ENCODE peak calls at places on chromosomes 4 and X, in five cellular contexts. T is Karpas-422, O is substantia nigra, D is body of pancreas, P is endothelial cell of umbilical vein. L is an unnamed sample.

GRCh38 chr4:170672571-170672970 is 582.8 kb upstream of the AADAT start:
- DNase-seq in O (no peak), T (no peak), P (peak), D (no peak), L (no peak)

GRCh38 chrX:53262918-53263394 is 18.4 kb downstream of the IQSEC2 start:
- DNase-seq in P (peak), D (no peak), O (no peak), T (no peak), L (no peak)

GRCh38 chr4:81369898-81370297 is 101.8 kb downstream of the RASGEF1B start:
- DNase-seq in D (no peak), P (no peak), T (no peak), O (no peak), L (peak)

GRCh38 chrX:6813836-6814370 is 279.0 kb upstream of the VCX3A start:
- DNase-seq in T (peak), O (no peak), D (no peak), P (no peak), L (no peak)

GRCh38 chrX:119399772-119400101 is 601 bp downstream of the SLC25A43 start:
- DNase-seq in D (no peak), P (peak), O (no peak), T (no peak), L (no peak)

GRCh38 chr4:41632481-41633073 is 94.6 kb downstream of the LIMCH1 start:
- DNase-seq in T (no peak), P (no peak), D (no peak), O (no peak), L (no peak)

GRCh38 chr4:74474345-74475099 is 29.6 kb downstream of the AREG start:
- DNase-seq in O (no peak), T (no peak), D (peak), P (peak), L (peak)

GRCh38 chrX:69396916-69397315 is 107.2 kb upstream of the NALF2 start:
- DNase-seq in P (no peak), D (no peak), T (no peak), O (no peak), L (no peak)

GRCh38 chr4:18227880-18228279 is 206.3 kb upstream of the LCORL start:
- DNase-seq in T (no peak), P (no peak), O (no peak), D (no peak), L (no peak)

GRCh38 chrX:41481264-41482109 is 34.3 kb downstream of the NYX start:
- DNase-seq in T (peak), P (peak), D (no peak), O (no peak), L (no peak)

GRCh38 chrX:121122332-121122731 is 74.9 kb downstream of the GLUD2 start:
- DNase-seq in O (no peak), P (no peak), D (no peak), T (no peak), L (no peak)

GRCh38 chr4:2322801-2323200 is 60.9 kb upstream of the MXD4 start:
- DNase-seq in D (no peak), O (no peak), P (no peak), T (no peak), L (no peak)

GRCh38 chrX:97909245-97909644 is 1025.5 kb downstream of the RPA4 start:
- DNase-seq in P (no peak), O (no peak), T (peak), D (no peak), L (no peak)

GRCh38 chr4:38902695-38903094 is 35.1 kb downstream of the FAM114A1 start:
- DNase-seq in P (peak), O (no peak), T (peak), D (no peak), L (peak)

GRCh38 chrX:53281321-53281822 is at the start of gene IQSEC2:
- DNase-seq in O (peak), D (peak), P (peak), T (no peak), L (peak)

GRCh38 chrX:50863471-50863870 is 47.1 kb upstream of the BMP15 start:
- DNase-seq in D (no peak), O (no peak), T (no peak), P (no peak), L (peak)

GRCh38 chr4:174505012-174505411 is 17.3 kb downstream of the HPGD start:
- DNase-seq in D (no peak), O (no peak), P (no peak), T (no peak), L (peak)

GRCh38 chr4:137980641-137981040 is 261.5 kb downstream of the SLC7A11 start:
- DNase-seq in T (no peak), O (no peak), P (no peak), D (no peak), L (no peak)

GRCh38 chr4:144809056-144809640 is 163.2 kb downstream of the HHIP start:
- DNase-seq in D (no peak), T (no peak), P (no peak), O (no peak), L (no peak)

GRCh38 chr4:179095585-179096228 is 1653.5 kb upstream of the AGA start:
- DNase-seq in D (no peak), O (no peak), P (no peak), T (no peak), L (no peak)

GRCh38 chrX:13077168-13077567 is 32.7 kb upstream of the FAM9C start:
- DNase-seq in P (peak), D (no peak), T (no peak), O (no peak), L (no peak)

GRCh38 chr4:79024371-79024770 is 85.1 kb upstream of the PAQR3 start:
- DNase-seq in T (no peak), P (no peak), D (no peak), O (no peak), L (no peak)

GRCh38 chr4:71772592-71772991 is 11.3 kb downstream of the GC start:
- DNase-seq in P (no peak), D (no peak), T (peak), O (no peak), L (no peak)

GRCh38 chrX:155028192-155028591 is 1.5 kb downstream of the FUNDC2 start:
- DNase-seq in P (peak), D (no peak), O (no peak), T (peak), L (peak)

GRCh38 chrX:75522565-75523411 is at the start of gene ZDHHC15:
- DNase-seq in D (peak), T (no peak), P (peak), O (peak), L (no peak)

GRCh38 chr4:38210396-38211114 is 250.4 kb downstream of the PTTG2 start:
- DNase-seq in D (no peak), T (no peak), O (no peak), P (peak), L (no peak)

GRCh38 chr4:184268574-184269160 is 51.0 kb upstream of the ENPP6 start:
- DNase-seq in D (no peak), P (peak), O (no peak), T (peak), L (no peak)

GRCh38 chr4:38503689-38504395 is 160.2 kb upstream of the KLF3 start:
- DNase-seq in O (no peak), D (no peak), T (peak), P (no peak), L (no peak)

GRCh38 chr4:152036626-152037025 is 275.8 kb upstream of the GATB start:
- DNase-seq in D (no peak), O (no peak), P (no peak), T (no peak), L (no peak)

GRCh38 chrX:53321216-53321942 is 40.0 kb upstream of the IQSEC2 start:
- DNase-seq in O (peak), P (no peak), D (peak), T (no peak), L (no peak)

GRCh38 chr4:139924782-139925181 is 229.2 kb downstream of the MAML3 start:
- DNase-seq in O (no peak), P (no peak), D (no peak), T (no peak), L (no peak)

GRCh38 chr4:139921551-139922184 is 232.3 kb downstream of the MAML3 start:
- DNase-seq in P (peak), O (no peak), T (no peak), D (peak), L (no peak)

GRCh38 chr4:139920552-139920951 is 233.4 kb downstream of the MAML3 start:
- DNase-seq in O (peak), D (no peak), T (no peak), P (no peak), L (no peak)

GRCh38 chr4:139919513-139919912 is 234.5 kb downstream of the MAML3 start:
- DNase-seq in T (no peak), O (no peak), P (peak), D (peak), L (no peak)

GRCh38 chr4:139922625-139923024 is 231.4 kb downstream of the MAML3 start:
- DNase-seq in O (peak), T (no peak), P (peak), D (peak), L (no peak)
- H3K27ac ChIP-seq in O (no peak), T (no peak), P (no peak), D (peak), L (no peak)

GRCh38 chr4:124863039-124863545 is 150.6 kb upstream of the ANKRD50 start:
- DNase-seq in T (no peak), O (no peak), P (no peak), D (no peak), L (no peak)
- H3K27ac ChIP-seq in T (no peak), O (no peak), P (no peak), D (no peak), L (no peak)

DNA sequence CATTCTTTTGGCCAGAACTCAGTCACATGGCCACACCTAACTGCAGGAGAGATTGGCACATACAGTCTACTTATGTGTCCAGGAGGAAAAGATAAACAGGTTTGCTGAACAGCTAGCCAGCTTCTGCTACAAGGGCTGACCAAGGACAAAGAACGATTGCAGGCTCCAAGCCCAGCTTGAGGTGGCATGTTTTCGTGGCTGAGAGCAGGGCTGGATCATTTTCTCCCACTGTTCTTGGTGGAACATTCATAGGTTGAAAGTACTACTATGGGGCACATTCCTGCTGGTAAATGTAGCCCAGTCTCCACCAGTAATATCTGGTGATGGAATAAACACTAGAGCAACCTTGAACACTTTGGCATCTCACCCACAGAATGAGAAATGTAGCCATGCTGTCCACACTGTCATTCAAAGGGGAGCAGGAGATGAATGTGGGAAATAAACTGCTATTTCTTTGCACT is 28.3 kb downstream of the NHS start:
- DNase-seq in P (no peak), O (no peak), T (no peak), D (peak), L (no peak)
- H3K27ac ChIP-seq in P (no peak), O (no peak), T (no peak), D (no peak), L (no peak)

GRCh38 chr4:7425591-7426468 is 8.9 kb downstream of the PSAPL1 start:
- DNase-seq in T (no peak), P (no peak), D (peak), O (no peak), L (no peak)

GRCh38 chr4:7423801-7424552 is 10.8 kb downstream of the PSAPL1 start:
- DNase-seq in D (peak), O (no peak), T (no peak), P (no peak), L (no peak)

GRCh38 chr4:7423391-7423790 is 11.3 kb downstream of the PSAPL1 start:
- DNase-seq in O (no peak), T (no peak), P (no peak), D (peak), L (no peak)

GRCh38 chr4:7425171-7425570 is 9.6 kb downstream of the PSAPL1 start:
- DNase-seq in P (no peak), T (no peak), O (no peak), D (peak), L (no peak)

DNA sequence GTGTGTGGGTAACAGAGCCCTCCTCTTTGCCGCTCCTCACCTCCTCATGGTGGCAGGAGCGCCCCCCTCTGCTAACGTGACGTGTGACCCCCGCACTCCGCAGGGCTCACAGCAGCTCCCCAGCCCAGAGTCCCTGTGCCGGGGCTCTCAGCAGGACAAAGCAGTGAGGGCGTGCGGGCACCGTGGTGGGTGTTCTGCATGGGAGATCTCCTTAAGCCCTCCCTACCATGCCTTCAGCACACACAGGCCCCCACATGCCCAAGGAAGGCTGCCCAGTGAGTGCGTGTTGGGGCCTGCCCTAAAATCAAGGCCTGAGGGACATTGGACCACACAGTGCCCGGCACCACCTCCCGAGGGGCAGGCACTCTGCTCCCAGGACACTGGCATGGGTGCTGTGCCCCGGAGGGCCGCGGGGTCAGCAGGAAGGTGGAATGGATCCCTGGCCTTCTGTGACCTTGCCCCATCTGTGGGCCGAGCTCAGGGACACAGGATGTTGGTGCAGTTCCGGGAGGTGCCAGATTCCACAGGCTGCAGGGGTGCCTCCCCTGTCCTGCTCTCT is 10.1 kb downstream of the PSAPL1 start:
- DNase-seq in T (no peak), P (no peak), D (peak), O (no peak), L (no peak)
- H3K27ac ChIP-seq in T (no peak), P (no peak), D (no peak), O (no peak), L (no peak)

DNA sequence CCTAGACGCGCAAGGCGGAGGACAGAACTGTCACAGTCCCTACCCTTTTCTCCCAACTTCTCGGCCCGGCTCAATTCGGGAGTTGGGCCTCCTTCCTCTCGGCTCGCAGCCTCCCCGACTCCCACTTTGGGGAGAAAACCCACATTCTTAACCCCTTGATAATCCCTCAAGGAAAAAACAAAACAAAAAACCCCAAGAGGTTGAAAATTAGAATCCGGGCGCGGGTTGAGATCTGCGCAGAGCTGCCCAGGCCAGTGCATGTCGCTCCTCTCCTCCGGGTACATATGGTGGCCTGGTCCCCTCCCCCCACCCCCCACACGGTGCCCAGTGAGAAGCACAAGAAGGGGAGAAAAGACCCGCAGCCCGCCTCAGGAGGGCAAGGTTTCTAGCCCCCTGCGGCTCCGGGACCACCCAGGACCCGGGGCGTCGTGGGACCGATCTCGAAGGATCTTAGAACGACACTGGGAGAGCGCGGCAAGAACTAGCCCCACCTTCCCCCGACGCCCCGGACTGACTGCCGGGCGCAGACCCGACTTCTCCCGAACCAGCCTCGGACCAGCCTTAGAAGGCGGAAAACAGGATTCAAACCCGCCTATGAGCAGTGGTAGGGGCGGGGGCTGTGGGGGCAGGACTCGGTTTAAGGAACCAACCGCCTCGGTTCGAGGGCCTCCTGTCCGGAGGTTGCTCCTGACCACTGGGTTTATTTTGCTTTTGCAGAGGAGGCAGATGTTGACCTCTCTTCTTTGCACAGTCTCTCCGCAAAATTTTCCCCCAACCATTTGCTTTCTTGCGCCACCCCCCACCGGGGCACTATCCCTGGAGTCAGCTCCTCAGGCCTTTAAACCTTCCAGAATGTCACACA is 2.5 kb upstream of the PDGFRA start:
- DNase-seq in T (no peak), P (no peak), D (peak), O (no peak), L (no peak)
- H3K27ac ChIP-seq in T (no peak), P (no peak), D (no peak), O (no peak), L (no peak)

GRCh38 chr4:64271601-64272081 is 137.6 kb downstream of the TECRL start:
- DNase-seq in O (no peak), T (no peak), D (no peak), P (no peak), L (peak)
- H3K27ac ChIP-seq in O (no peak), T (no peak), D (no peak), P (no peak), L (no peak)

GRCh38 chr4:26000274-26000950 is 86.4 kb downstream of the SMIM20 start:
- DNase-seq in P (no peak), D (no peak), O (no peak), T (no peak), L (no peak)
- H3K27ac ChIP-seq in P (no peak), D (no peak), O (no peak), T (no peak), L (no peak)

DNA sequence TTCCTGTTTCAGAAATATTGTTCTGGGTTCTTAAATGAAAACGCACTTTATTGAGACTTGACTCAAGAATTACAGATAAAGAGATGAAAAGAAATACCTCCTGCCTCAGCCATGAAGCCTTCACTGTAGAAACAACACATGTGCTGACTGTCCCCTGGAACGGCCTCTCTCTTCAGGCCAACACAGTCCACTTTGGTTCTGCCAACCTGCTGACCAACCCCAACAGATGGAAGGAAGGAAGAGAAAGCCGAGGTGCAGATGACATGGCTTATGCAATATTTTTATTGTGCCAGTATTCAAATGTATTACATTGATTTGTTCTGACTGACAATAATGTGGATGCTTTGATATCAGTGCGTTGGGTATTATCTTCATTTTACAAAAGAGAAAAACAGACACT is 171.0 kb downstream of the CPEB2 start:
- DNase-seq in O (no peak), D (no peak), P (no peak), T (no peak), L (no peak)
- H3K27ac ChIP-seq in O (no peak), D (no peak), P (no peak), T (no peak), L (no peak)

GRCh38 chr4:150078041-150078995 is at the start of gene DCLK2:
- DNase-seq in O (peak), P (peak), T (no peak), D (peak), L (peak)
- H3K27ac ChIP-seq in O (peak), P (peak), T (no peak), D (peak), L (no peak)

GRCh38 chr4:186953601-186954260 is 230.1 kb upstream of the FAT1 start:
- DNase-seq in D (no peak), T (no peak), P (no peak), O (peak), L (no peak)
- H3K27ac ChIP-seq in D (no peak), T (no peak), P (no peak), O (no peak), L (no peak)

L was measured in small intestine.